ENCODE peak calls at places on chromosomes 1 and 21, in six cellular contexts. W is HT-29, O is left cardiac atrium, P is cerebellum, F is AG04450, K is progenitor cell of endocrine pancreas. U is an unnamed sample.

GRCh38 chr1:204409878-204410763 is 1.5 kb downstream of the PPP1R15B start:
- DNase-seq in W (peak; percentile 26), O (no peak), P (no peak), F (no peak), K (no peak), U (no peak)

GRCh38 chr1:28512058-28512611 is 6.3 kb downstream of the RCC1 start:
- DNase-seq in W (no peak), O (no peak), P (no peak), F (no peak), K (no peak), U (no peak)

GRCh38 chr1:183918589-183918988 is 113.7 kb downstream of the RGL1 start:
- DNase-seq in W (peak; percentile 4), O (no peak), P (peak; percentile 56), F (no peak), K (no peak), U (no peak)

GRCh38 chr21:42672699-42673458 is 19.5 kb downstream of the PDE9A start:
- DNase-seq in W (peak; percentile 59), O (no peak), P (no peak), F (no peak), K (no peak), U (no peak)

GRCh38 chr1:175678471-175678870 is 64.9 kb downstream of the TNR start:
- DNase-seq in W (no peak), O (no peak), P (no peak), F (no peak), K (no peak), U (no peak)

GRCh38 chr1:184866991-184867788 is 107.1 kb downstream of the NIBAN1 start:
- DNase-seq in W (no peak), O (no peak), P (no peak), F (peak; percentile 81), K (no peak), U (no peak)

GRCh38 chr1:10380594-10381275 is 18.1 kb upstream of the PGD start:
- DNase-seq in W (no peak), O (peak; percentile 30), P (no peak), F (peak; percentile 84), K (no peak), U (peak; percentile 12)

GRCh38 chr1:214957330-214958137 is 125.0 kb upstream of the KCNK2 start:
- DNase-seq in W (no peak), O (no peak), P (no peak), F (peak; percentile 98), K (no peak), U (no peak)

GRCh38 chr21:23384679-23385078 is 2222.6 kb downstream of the MRPL39 start:
- DNase-seq in W (no peak), O (no peak), P (no peak), F (no peak), K (no peak), U (no peak)

GRCh38 chr1:112836642-112837041 is 119.4 kb downstream of the SLC16A1 start:
- DNase-seq in W (no peak), O (no peak), P (no peak), F (no peak), K (no peak), U (no peak)

U was measured in thoracic aorta.